ENCODE peak calls at places on chromosome 13, in six cellular contexts. P, W, X, U, G and V are unnamed samples.
A peak's percentile ranks its signal among the peaks of the same experiment; 100 is the strongest.

GRCh38 chr13:76696370-76696769 is 189.8 kb downstream of the KCTD12 start:
- DNase-seq in P (no peak), W (peak; percentile 33), X (no peak), U (peak; percentile 17), G (no peak), V (no peak)

GRCh38 chr13:107210216-107211010 is 642.5 kb upstream of the ARGLU1 start:
- DNase-seq in P (no peak), W (peak; percentile 15), X (no peak), U (peak; percentile 23), G (no peak), V (no peak)

GRCh38 chr13:27789495-27790303 is 2.6 kb upstream of the GSX1 start:
- DNase-seq in P (no peak), W (no peak), X (no peak), U (no peak), G (no peak), V (no peak)

GRCh38 chr13:66180806-66181205 is 1049.3 kb downstream of the PCDH9 start:
- DNase-seq in P (no peak), W (no peak), X (no peak), U (peak; percentile 1), G (no peak), V (no peak)

GRCh38 chr13:29508130-29508873 is 87.2 kb downstream of the SLC7A1 start:
- DNase-seq in P (peak; percentile 89), W (peak; percentile 88), X (peak; percentile 72), U (peak; percentile 91), G (peak; percentile 41), V (peak; percentile 91)

GRCh38 chr13:21673592-21674270 is 2.9 kb downstream of the FGF9 start:
- DNase-seq in P (no peak), W (peak; percentile 35), X (no peak), U (peak; percentile 41), G (no peak), V (peak; percentile 75)

GRCh38 chr13:53694814-53695533 is 666.4 kb downstream of the OLFM4 start:
- DNase-seq in P (no peak), W (no peak), X (no peak), U (no peak), G (no peak), V (no peak)

GRCh38 chr13:113879017-113879416 is 15.1 kb upstream of the GAS6 start:
- DNase-seq in P (no peak), W (no peak), X (no peak), U (no peak), G (no peak), V (no peak)

GRCh38 chr13:48158915-48159314 is 64.0 kb upstream of the MED4 start:
- DNase-seq in P (no peak), W (no peak), X (no peak), U (no peak), G (no peak), V (no peak)

GRCh38 chr13:30569901-30570576 is 47.7 kb upstream of the USPL1 start:
- DNase-seq in P (no peak), W (peak; percentile 96), X (no peak), U (peak; percentile 99), G (peak; percentile 94), V (no peak)

GRCh38 chr13:42466123-42466522 is 107.8 kb upstream of the TNFSF11 start:
- DNase-seq in P (no peak), W (no peak), X (no peak), U (no peak), G (no peak), V (no peak)

GRCh38 chr13:39451860-39452301 is 151.1 kb downstream of the LHFPL6 start:
- DNase-seq in P (peak; percentile 50), W (peak; percentile 58), X (no peak), U (peak; percentile 37), G (peak; percentile 31), V (peak; percentile 55)

GRCh38 chr13:39600766-39601165 is 2.2 kb downstream of the LHFPL6 start:
- DNase-seq in P (no peak), W (peak; percentile 68), X (no peak), U (no peak), G (no peak), V (no peak)

GRCh38 chr13:108911807-108912206 is 282.4 kb downstream of the MYO16 start:
- DNase-seq in P (no peak), W (no peak), X (no peak), U (no peak), G (no peak), V (no peak)
- H3K4me3 ChIP-seq in P (no peak overlapping the region), W (no peak overlapping the region), X (no peak overlapping the region), U (no peak overlapping the region), G (no peak overlapping the region), V (no peak overlapping the region)

GRCh38 chr13:75479102-75479501 is 2.9 kb downstream of the TBC1D4 start:
- DNase-seq in P (no peak), W (no peak), X (no peak), U (no peak), G (no peak), V (no peak)
- H3K4me3 ChIP-seq in P (no peak overlapping the region), W (no peak overlapping the region), X (no peak overlapping the region), U (no peak overlapping the region), G (peak overlapping the region; percentile 78), V (no peak overlapping the region)

GRCh38 chr13:105825071-105825470 is 710.4 kb downstream of the EFNB2 start:
- DNase-seq in P (no peak), W (no peak), X (no peak), U (no peak), G (no peak), V (no peak)

GRCh38 chr13:105821337-105821736 is 714.1 kb downstream of the EFNB2 start:
- DNase-seq in P (no peak), W (no peak), X (no peak), U (no peak), G (no peak), V (no peak)

GRCh38 chr13:105827074-105827473 is 708.4 kb downstream of the EFNB2 start:
- DNase-seq in P (no peak), W (no peak), X (no peak), U (no peak), G (no peak), V (no peak)
- H3K4me3 ChIP-seq in P (no peak overlapping the region), W (no peak overlapping the region), X (no peak overlapping the region), U (no peak overlapping the region), G (no peak overlapping the region), V (no peak overlapping the region)

GRCh38 chr13:98483636-98484288 is 93.1 kb downstream of the STK24 start:
- DNase-seq in P (no peak), W (peak; percentile 32), X (no peak), U (peak; percentile 21), G (no peak), V (no peak)
- H3K4me3 ChIP-seq in P (no peak overlapping the region), W (no peak overlapping the region), X (no peak overlapping the region), U (peak overlapping the region; percentile 4), G (no peak overlapping the region), V (no peak overlapping the region)

GRCh38 chr13:35092251-35092650 is 150.2 kb downstream of the NBEA start:
- DNase-seq in P (no peak), W (no peak), X (no peak), U (no peak), G (no peak), V (no peak)

DNA sequence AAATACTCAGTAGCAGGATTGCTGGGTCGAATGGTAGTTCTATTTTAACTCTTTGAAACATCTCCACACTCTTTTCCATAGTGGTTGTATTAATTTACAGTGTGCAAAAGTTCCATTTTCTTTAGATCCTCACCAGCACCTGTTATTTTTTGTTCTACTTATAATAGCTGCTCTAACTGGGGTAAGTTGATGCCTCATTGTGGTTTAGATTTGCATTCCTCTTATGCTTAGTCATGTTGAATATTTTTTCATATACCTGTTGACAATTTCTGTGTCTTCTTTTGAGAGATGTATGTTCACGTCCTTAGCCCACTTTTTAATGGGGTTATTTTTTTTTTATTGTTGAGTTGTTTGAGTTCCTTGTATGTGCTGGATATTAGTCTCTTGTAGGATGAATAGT is 144.6 kb downstream of the NBEA start:
- DNase-seq in P (no peak), W (no peak), X (no peak), U (peak; percentile 39), G (no peak), V (no peak)
- H3K4me3 ChIP-seq in P (no peak overlapping the region), W (no peak overlapping the region), X (no peak overlapping the region), U (no peak overlapping the region), G (no peak overlapping the region), V (no peak overlapping the region)

GRCh38 chr13:101455863-101456262 is 3.4 kb downstream of the ITGBL1 start:
- DNase-seq in P (no peak), W (peak; percentile 96), X (no peak), U (peak; percentile 98), G (peak; percentile 73), V (no peak)
- H3K4me3 ChIP-seq in P (no peak overlapping the region), W (no peak overlapping the region), X (no peak overlapping the region), U (peak overlapping the region; percentile 10), G (no peak overlapping the region), V (no peak overlapping the region)

GRCh38 chr13:112159575-112160547 is 92.9 kb downstream of the SOX1 start:
- DNase-seq in P (no peak), W (no peak), X (no peak), U (no peak), G (no peak), V (no peak)

GRCh38 chr13:112165712-112166111 is 98.8 kb downstream of the SOX1 start:
- DNase-seq in P (no peak), W (no peak), X (no peak), U (no peak), G (no peak), V (no peak)

GRCh38 chr13:112160558-112160957 is 93.6 kb downstream of the SOX1 start:
- DNase-seq in P (no peak), W (no peak), X (no peak), U (no peak), G (no peak), V (no peak)

GRCh38 chr13:112158961-112159360 is 92.0 kb downstream of the SOX1 start:
- DNase-seq in P (no peak), W (no peak), X (no peak), U (no peak), G (no peak), V (no peak)

DNA sequence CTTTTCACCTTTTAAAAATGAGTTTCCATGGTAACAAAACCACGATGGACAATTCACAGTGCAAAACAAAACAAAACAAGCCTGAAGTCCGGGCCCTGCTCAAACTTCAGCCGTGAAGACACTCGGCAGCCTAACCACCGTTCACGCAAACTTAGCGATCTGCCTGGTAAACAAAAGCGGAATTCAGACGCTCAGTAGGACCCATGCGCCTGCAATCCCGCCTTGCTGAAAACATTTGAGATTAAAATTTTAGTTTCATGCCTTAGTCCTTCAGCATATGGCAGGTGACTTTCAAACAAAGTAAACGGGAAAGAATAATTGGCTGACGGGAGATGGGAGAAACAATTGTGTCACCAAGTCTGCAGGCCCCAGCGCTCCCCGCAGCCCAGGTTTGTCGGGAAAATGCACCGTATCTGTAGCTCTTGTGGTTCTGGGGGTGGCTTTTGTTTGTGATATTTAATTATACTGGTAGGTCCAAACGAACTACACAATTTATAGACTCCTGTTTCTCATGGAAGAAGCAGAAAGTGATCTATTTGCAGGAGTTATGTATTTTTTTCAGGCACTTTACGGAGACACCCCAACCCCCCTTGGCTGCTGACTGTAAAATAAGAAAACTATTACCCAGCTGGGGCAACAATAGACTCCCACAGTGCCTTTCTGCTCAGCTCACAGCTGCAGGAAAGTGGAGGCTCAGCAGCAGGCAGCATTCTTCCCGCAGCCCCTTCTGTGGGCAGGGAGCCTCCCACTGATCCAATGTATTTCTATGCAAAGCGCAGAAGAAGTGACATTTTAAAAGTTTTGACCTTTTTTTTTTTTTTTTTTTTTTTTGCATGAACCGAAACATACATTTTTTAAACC is 94.7 kb downstream of the SOX1 start:
- DNase-seq in P (no peak), W (no peak), X (peak; percentile 76), U (no peak), G (no peak), V (no peak)
- H3K4me3 ChIP-seq in P (no peak overlapping the region), W (no peak overlapping the region), X (no peak overlapping the region), U (no peak overlapping the region), G (no peak overlapping the region), V (no peak overlapping the region)